ENCODE peak calls at places on chromosomes 3 and 15, in six cellular contexts. R, J, F, D, C and A are unnamed samples. For H3K27me3, the result is how much of the 10 kb centered on the place peaks cover.

GRCh38 chr3:194178693-194179092 is 42.7 kb downstream of the HES1 start:
- DNase-seq in R (no peak), J (no peak), F (no peak), D (no peak), C (no peak), A (no peak)

GRCh38 chr3:189841474-189842205 is 210.5 kb downstream of the TP63 start:
- DNase-seq in R (peak), J (peak), F (no peak), D (peak), C (no peak), A (no peak)

GRCh38 chr3:197463279-197463678 is 92.5 kb downstream of the BDH1 start:
- DNase-seq in R (no peak), J (peak), F (no peak), D (no peak), C (no peak), A (no peak)

GRCh38 chr15:45634442-45635190 is at the start of gene SQOR:
- DNase-seq in R (peak), J (peak), F (no peak), D (peak), C (peak), A (peak)

GRCh38 chr15:84864429-84864795 is 20.1 kb upstream of the SLC28A1 start:
- DNase-seq in R (no peak), J (no peak), F (no peak), D (no peak), C (no peak), A (no peak)

GRCh38 chr3:119433613-119434325 is 29.6 kb downstream of the TMEM39A start:
- DNase-seq in R (no peak), J (no peak), F (no peak), D (no peak), C (no peak), A (no peak)

GRCh38 chr3:13537926-13538325 is 11.0 kb upstream of the FBLN2 start:
- DNase-seq in R (peak), J (peak), F (peak), D (no peak), C (peak), A (no peak)

GRCh38 chr3:154143873-154144272 is 22.7 kb downstream of the ARHGEF26 start:
- DNase-seq in R (no peak), J (no peak), F (no peak), D (no peak), C (no peak), A (peak)

GRCh38 chr3:172176385-172176784 is 137.0 kb downstream of the FNDC3B start:
- DNase-seq in R (no peak), J (no peak), F (no peak), D (no peak), C (no peak), A (no peak)
- H3K27ac ChIP-seq in R (no peak), J (no peak), F (peak), D (no peak), C (no peak), A (no peak)

DNA sequence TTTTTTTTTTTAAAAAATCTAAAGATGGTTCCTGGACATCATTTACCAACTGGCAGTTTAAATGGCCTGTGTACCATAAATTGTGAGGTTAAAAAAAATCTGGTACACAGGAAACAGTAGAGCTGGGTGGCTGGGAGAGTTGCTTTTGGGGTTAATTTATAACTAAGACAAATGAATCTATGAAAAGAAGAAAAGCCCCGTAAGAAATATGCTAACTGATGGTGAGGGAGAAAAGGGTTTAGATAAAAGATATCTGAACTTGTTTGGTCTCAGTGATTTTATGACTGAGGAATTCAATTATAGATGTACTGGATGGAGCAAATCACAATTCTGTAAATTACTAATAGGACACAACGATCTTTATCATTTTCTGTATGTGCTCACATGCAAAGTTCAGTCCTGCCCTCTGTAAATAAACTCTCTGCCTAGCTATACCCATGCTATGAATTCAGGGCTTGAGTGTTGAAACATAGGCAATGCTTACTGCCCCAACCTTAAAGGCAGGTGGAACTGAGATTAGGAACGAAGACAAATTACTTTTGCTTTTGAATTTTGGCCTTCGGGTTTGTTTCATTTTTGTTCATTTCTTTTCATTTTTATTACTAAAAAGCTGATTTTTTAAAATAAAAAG is 28.0 kb downstream of the PPARG start:
- DNase-seq in R (no peak), J (no peak), F (no peak), D (peak), C (no peak), A (no peak)
- H3K27me3 ChIP-seq in R (under half), J (under half), F (under half), D (under half), C (under half), A (under half)

DNA sequence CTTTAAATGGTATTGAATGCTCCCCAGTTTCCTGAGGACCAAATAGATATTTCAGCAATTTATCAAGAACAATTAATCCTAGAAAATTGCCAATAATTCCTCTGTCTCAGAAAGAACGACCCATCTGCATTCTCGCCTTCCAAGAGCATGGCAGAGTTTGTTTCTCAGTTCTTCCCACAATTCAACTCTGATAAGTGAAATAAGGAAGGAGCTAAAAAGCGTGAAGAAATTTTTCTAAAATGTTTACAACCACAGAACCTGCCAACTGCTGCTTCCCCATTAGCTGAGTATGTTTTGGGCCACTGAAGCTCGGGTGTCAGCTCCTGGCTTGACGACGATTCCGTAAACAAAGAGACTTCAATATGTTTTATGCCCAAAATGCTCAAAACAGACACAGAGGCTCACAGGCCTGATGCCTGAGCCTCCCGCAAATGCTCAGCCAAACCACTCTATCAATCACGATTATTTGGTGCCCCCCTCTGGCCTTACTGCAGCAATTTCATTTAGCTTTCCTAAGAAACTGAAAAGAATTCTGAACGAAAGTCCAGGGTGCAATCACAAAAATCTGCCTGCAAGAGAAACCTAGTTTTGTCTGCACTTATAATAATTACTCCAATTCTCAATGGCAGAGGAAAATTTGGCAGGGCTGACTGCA is 259.2 kb upstream of the CCDC54 start:
- DNase-seq in R (peak), J (peak), F (peak), D (peak), C (peak), A (peak)
- H3K27ac ChIP-seq in R (no peak), J (peak), F (no peak), D (peak), C (peak), A (no peak)

GRCh38 chr3:180594631-180595348 is 7.2 kb upstream of the TTC14 start:
- DNase-seq in R (no peak), J (peak), F (peak), D (no peak), C (no peak), A (no peak)

GRCh38 chr3:180601688-180602666 is at the start of gene TTC14:
- DNase-seq in R (peak), J (peak), F (peak), D (peak), C (peak), A (peak)

GRCh38 chr3:180595536-180595935 is 6.4 kb upstream of the TTC14 start:
- DNase-seq in R (no peak), J (no peak), F (no peak), D (no peak), C (no peak), A (no peak)

GRCh38 chr3:180600473-180600872 is 1.5 kb upstream of the TTC14 start:
- DNase-seq in R (no peak), J (no peak), F (no peak), D (no peak), C (no peak), A (no peak)
- H3K27me3 ChIP-seq in R (under half), J (under half), F (under half), D (under half), C (under half), A (under half)

GRCh38 chr3:65532164-65532563 is 506.6 kb downstream of the MAGI1 start:
- DNase-seq in R (no peak), J (no peak), F (no peak), D (no peak), C (no peak), A (no peak)

GRCh38 chr3:65535260-65535659 is 503.5 kb downstream of the MAGI1 start:
- DNase-seq in R (no peak), J (no peak), F (no peak), D (no peak), C (no peak), A (no peak)

GRCh38 chr3:65534825-65535224 is 503.9 kb downstream of the MAGI1 start:
- DNase-seq in R (no peak), J (no peak), F (no peak), D (no peak), C (no peak), A (no peak)

GRCh38 chr3:65537109-65537508 is 501.6 kb downstream of the MAGI1 start:
- DNase-seq in R (no peak), J (no peak), F (no peak), D (no peak), C (no peak), A (no peak)

GRCh38 chr3:65532749-65533148 is 506.0 kb downstream of the MAGI1 start:
- DNase-seq in R (no peak), J (no peak), F (no peak), D (no peak), C (no peak), A (no peak)
- H3K27ac ChIP-seq in R (no peak), J (no peak), F (no peak), D (no peak), C (no peak), A (no peak)

DNA sequence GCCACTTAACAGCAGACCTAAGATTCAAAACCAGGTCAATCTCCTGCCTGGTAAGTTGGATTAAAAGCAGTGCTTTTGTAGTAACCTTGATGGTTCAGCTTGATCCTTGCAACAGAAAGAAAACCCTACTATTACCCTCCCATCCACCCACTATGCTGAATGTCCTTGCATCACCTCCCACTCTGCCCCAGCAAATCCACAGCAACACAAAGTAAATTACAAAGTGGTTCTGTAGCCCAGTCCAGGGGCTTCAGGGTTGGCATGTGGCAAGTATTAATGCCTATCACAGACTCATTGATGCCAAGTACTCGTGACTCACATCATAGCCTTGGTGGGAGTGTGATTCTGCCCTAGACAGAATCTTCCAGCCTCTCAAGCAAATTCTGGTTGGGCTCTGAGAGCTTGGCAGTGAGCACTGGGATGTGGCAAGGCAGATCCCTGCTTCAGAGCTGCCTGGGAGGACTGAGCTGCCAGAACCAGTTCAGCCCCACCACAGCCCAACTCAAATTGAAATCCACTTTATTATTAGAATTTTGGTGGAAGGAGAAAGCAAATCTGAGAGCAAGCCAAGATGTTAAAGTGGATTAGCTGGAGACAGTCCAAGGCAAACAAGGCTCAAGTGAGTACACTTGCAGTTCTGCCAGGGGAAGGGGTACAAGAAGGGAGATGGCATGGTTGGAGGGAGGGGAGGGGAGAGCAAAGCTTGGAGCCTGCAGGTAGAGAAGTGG is 225.8 kb upstream of the UMPS start:
- DNase-seq in R (no peak), J (peak), F (no peak), D (no peak), C (peak), A (no peak)
- H3K27me3 ChIP-seq in R (under half), J (under half), F (under half), D (under half), C (under half), A (under half)

GRCh38 chr15:99621767-99622166 is 56.0 kb downstream of the MEF2A start:
- DNase-seq in R (no peak), J (no peak), F (no peak), D (no peak), C (no peak), A (no peak)

GRCh38 chr15:99618941-99619411 is 53.2 kb downstream of the MEF2A start:
- DNase-seq in R (no peak), J (peak), F (no peak), D (peak), C (no peak), A (peak)

GRCh38 chr15:99619712-99620111 is 53.9 kb downstream of the MEF2A start:
- DNase-seq in R (no peak), J (no peak), F (no peak), D (no peak), C (no peak), A (no peak)

GRCh38 chr15:99616773-99617342 is 51.1 kb downstream of the MEF2A start:
- DNase-seq in R (no peak), J (no peak), F (no peak), D (no peak), C (no peak), A (no peak)

GRCh38 chr15:99620178-99620577 is 54.4 kb downstream of the MEF2A start:
- DNase-seq in R (no peak), J (no peak), F (no peak), D (no peak), C (no peak), A (no peak)
- H3K27ac ChIP-seq in R (no peak), J (no peak), F (no peak), D (peak), C (no peak), A (no peak)

GRCh38 chr3:72891053-72891855 is 3.4 kb downstream of the GXYLT2 start:
- DNase-seq in R (peak), J (peak), F (no peak), D (peak), C (no peak), A (no peak)
- H3K27me3 ChIP-seq in R (under half), J (under half), F (under half), D (under half), C (under half), A (under half)

DNA sequence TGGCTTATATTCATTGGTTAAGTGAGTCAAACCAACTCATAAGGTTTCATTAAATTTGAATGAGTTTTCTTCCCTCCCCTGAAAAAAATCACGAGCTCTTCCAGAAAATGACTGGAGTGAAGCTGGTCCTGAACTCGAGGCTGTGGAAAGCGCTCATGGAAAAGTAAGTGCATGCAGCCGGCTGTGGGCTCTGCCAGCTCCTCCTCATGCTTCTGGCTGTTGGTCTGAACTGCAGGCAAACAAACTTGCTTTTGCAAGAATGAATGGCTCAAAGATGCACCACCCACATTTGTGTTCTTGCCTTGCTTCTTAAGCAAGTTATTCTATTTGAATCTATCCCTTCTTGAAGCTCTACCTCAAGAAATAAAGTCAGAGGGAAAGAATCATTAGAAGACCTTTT is 6.2 kb downstream of the ETV5 start:
- DNase-seq in R (no peak), J (no peak), F (no peak), D (peak), C (no peak), A (no peak)
- H3K27ac ChIP-seq in R (no peak), J (no peak), F (no peak), D (peak), C (no peak), A (no peak)